ENCODE peak calls at places on chromosomes 13 and 19, in four cellular contexts. B is AG04450, F is GM12865, L is esophagus squamous epithelium. N is an unnamed sample.

GRCh38 chr13:46484561-46484960 is 68.4 kb upstream of the LRCH1 start:
- DNase-seq in B (no peak), F (no peak), L (no peak), N (no peak)

GRCh38 chr13:68996671-68997030 is 1111.0 kb upstream of the ATXN8OS start:
- DNase-seq in B (no peak), F (no peak), L (no peak), N (no peak)

GRCh38 chr19:17091758-17092333 is 16.3 kb downstream of the MYO9B start:
- DNase-seq in B (no peak), F (no peak), L (no peak), N (no peak)

GRCh38 chr13:42369071-42369795 is 97.3 kb downstream of the AKAP11 start:
- DNase-seq in B (no peak), F (peak), L (no peak), N (no peak)

GRCh38 chr19:2974342-2974932 is 2.9 kb upstream of the TLE6 start:
- DNase-seq in B (no peak), F (no peak), L (no peak), N (no peak)

GRCh38 chr19:46958542-46958941 is 61.1 kb upstream of the NPAS1 start:
- DNase-seq in B (no peak), F (peak), L (no peak), N (peak)

GRCh38 chr13:80755925-80756324 is 415.0 kb upstream of the SPRY2 start:
- DNase-seq in B (no peak), F (no peak), L (no peak), N (no peak)

GRCh38 chr19:58229255-58229639 is 533 bp downstream of the ZNF544 start:
- DNase-seq in B (no peak), F (peak), L (no peak), N (no peak)

DNA sequence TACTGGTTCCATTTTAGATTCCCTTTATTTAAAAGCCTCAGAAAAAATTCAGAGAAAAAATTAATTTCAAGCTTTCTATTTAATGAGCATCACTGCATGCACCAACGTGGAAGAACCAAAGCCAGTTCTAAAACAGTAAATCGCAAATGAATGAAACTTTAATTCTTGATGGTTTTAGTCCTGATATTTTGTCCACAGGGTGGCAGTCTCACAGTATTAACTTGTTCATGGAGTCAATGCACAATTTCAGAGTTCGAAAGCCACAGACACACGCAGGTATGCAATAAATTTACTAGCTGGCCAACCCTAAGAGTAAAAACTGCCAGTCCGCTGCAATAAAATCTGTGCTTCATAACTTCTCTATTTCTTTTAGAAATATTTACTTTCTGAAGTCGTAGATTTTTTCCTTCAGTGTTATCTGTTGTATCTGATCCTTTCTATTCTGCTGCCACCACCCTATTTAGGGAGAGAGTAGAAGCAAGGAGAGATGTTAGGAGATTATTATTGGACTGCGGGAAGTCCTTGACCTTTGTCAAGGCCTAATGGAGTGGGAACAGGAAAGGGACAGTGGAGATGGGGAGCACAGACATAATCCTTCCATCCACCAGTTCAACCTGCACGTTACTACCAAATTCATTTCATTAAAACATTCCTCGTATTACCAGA is 7.0 kb upstream of the WBP4 start:
- DNase-seq in B (no peak), F (peak), L (no peak), N (peak)
- TF ChIP-seq CTCF in B (peak), F (peak), L (peak), N (peak)

GRCh38 chr13:48252176-48252575 is 19.2 kb downstream of the ITM2B start:
- DNase-seq in B (no peak), F (no peak), L (no peak), N (no peak)

GRCh38 chr13:48258002-48258401 is 25.0 kb downstream of the ITM2B start:
- DNase-seq in B (no peak), F (no peak), L (no peak), N (no peak)

GRCh38 chr13:48253849-48254248 is 20.8 kb downstream of the ITM2B start:
- DNase-seq in B (no peak), F (no peak), L (no peak), N (no peak)

GRCh38 chr13:48255954-48256353 is 22.9 kb downstream of the ITM2B start:
- DNase-seq in B (no peak), F (no peak), L (no peak), N (no peak)

DNA sequence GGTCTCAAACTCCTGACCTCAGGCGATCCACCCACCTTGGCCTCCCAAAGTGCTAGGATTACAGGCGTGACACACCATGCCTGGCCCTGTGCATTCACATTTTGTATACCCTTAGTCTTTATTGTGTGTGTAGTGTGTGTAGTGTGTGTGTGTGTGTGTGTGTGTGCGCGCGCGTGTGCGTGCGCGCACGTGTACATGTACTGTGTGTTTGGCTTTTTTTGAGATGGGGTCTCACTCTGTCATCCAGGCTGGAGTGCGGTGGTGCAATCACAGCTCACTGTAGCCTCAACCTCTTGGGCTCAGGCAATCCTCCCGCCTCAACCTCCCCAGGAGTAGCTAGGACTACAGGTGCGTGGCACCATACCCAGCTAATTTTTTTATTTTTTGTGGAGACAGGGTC is 22.1 kb downstream of the ITM2B start:
- DNase-seq in B (no peak), F (no peak), L (no peak), N (no peak)
- H3K4me3 ChIP-seq in B (no peak), F (no peak), L (no peak), N (no peak)

DNA sequence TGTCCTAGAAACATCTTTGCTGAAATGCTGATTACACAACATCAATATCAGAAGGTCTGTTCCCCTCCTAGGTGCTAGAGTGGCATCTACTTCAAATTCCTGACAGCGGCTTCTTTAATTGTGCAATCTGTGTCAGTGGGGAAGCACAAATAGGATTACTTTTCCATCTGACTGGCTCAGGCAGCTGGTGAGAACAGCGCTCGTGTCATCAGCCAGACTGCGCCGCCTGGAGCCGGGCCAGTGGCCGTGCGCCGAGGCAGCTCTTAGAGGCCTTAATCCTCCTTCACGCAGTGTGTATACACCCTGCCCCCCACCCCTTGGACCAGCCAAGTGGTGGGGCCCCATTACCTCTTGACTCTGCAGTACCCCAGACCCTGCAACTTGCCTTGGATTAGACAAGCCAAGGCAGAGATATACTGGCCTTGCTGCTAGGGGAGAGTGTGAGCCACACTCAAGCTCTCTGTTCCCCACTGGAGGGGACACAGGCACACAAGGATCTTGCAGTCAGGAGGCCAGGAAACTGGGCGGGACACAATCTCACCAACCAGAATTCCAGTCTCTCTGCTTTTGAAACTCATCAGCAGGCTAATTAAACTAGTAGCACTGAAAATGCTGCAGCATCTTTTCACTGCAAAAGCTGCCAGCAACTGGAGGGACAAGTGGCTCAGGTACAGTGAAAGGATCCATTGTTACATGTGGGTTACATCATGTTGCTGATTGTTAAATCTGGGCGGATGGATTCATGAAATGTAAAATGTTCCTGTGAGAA is 48.9 kb upstream of the EPHX3 start:
- DNase-seq in B (peak), F (no peak), L (no peak), N (peak)
- TF ChIP-seq CTCF in B (peak), F (no peak), L (no peak), N (peak)

GRCh38 chr19:9039728-9040127 is 29.5 kb upstream of the MUC16 start:
- DNase-seq in B (no peak), F (no peak), L (no peak), N (no peak)
- H3K4me3 ChIP-seq in B (no peak), F (no peak), L (no peak), N (no peak)